ENCODE peak calls at places on chromosomes 12 and 14, in four cellular contexts. A is CMK; X is WTC11; Z is CD4-positive, CD25-positive, alpha-beta regulatory T cell. U is an unnamed sample.

GRCh38 chr12:22543246-22544037 is 900 bp downstream of the C2CD5 start:
- DNase-seq in X (peak; percentile 17), Z (peak; percentile 53), A (no peak), U (peak; percentile 53)

GRCh38 chr12:109169676-109170075 is 53.3 kb downstream of the ACACB start:
- DNase-seq in A (no peak), Z (no peak), X (no peak), U (no peak)

GRCh38 chr12:114691196-114691595 is 7.2 kb upstream of the TBX3 start:
- DNase-seq in A (no peak), Z (no peak), X (no peak), U (no peak)

GRCh38 chr12:46985816-46986215 is 93.6 kb upstream of the PCED1B start:
- DNase-seq in X (no peak), Z (no peak), A (no peak), U (no peak)

GRCh38 chr14:61752626-61753025 is 9.6 kb upstream of the SNAPC1 start:
- DNase-seq in Z (no peak), A (no peak), X (no peak), U (no peak)

GRCh38 chr14:61080591-61081010 is 99.6 kb downstream of the SLC38A6 start:
- DNase-seq in X (no peak), Z (no peak), A (no peak), U (no peak)

GRCh38 chr12:45010051-45010450 is 40.8 kb downstream of the DBX2 start:
- DNase-seq in A (no peak), Z (no peak), X (no peak), U (peak; percentile 3)

GRCh38 chr12:128833418-128833817 is 9.7 kb upstream of the SLC15A4 start:
- DNase-seq in A (no peak), X (no peak), Z (no peak), U (no peak)

GRCh38 chr12:32107376-32108267 is 975 bp downstream of the BICD1 start:
- DNase-seq in Z (peak; percentile 19), X (no peak), A (no peak), U (peak; percentile 86)

GRCh38 chr14:68979722-68980552 is 835 bp upstream of the ACTN1 start:
- DNase-seq in Z (no peak), A (no peak), X (peak; percentile 59), U (peak; percentile 68)

GRCh38 chr14:101405171-101405883 is 156.0 kb upstream of the DIO3 start:
- DNase-seq in X (no peak), A (no peak), Z (no peak), U (no peak)

GRCh38 chr14:73613419-73613963 is 1.2 kb downstream of the ACOT6 start:
- DNase-seq in X (no peak), Z (no peak), A (no peak), U (no peak)

GRCh38 chr14:104998801-104999200 is 13.2 kb downstream of the CLBA1 start:
- DNase-seq in X (no peak), A (no peak), Z (no peak), U (no peak)

GRCh38 chr12:79935624-79936040 is 735 bp upstream of the PPP1R12A start:
- DNase-seq in X (no peak), A (no peak), Z (no peak), U (peak; percentile 32)

GRCh38 chr12:113184900-113185179 is 438 bp downstream of the DDX54 start:
- DNase-seq in X (peak; percentile 89), Z (peak; percentile 93), A (peak; percentile 75), U (peak; percentile 89)

GRCh38 chr14:69711065-69711464 is 55.9 kb upstream of the SRSF5 start:
- DNase-seq in X (no peak), Z (no peak), A (no peak), U (no peak)

GRCh38 chr14:99131632-99132271 is 140.2 kb downstream of the BCL11B start:
- DNase-seq in Z (no peak), A (no peak), X (no peak), U (no peak)

GRCh38 chr12:105233045-105233905 is 2.7 kb downstream of the APPL2 start:
- DNase-seq in X (no peak), Z (no peak), A (no peak), U (no peak)

GRCh38 chr12:51406859-51407258 is 15.7 kb upstream of the GALNT6 start:
- DNase-seq in Z (no peak), A (no peak), X (no peak), U (no peak)

GRCh38 chr14:95432152-95433093 is 84.0 kb downstream of the SYNE3 start:
- DNase-seq in X (peak; percentile 78), A (no peak), Z (no peak), U (peak; percentile 10)

GRCh38 chr12:106723416-106723815 is 51.1 kb upstream of the RIC8B start:
- DNase-seq in X (no peak), A (no peak), Z (no peak), U (no peak)

GRCh38 chr12:108905725-108906124 is 25.8 kb downstream of the DAO start:
- DNase-seq in Z (no peak), X (no peak), A (no peak), U (no peak)

GRCh38 chr12:14768823-14769405 is 34.4 kb downstream of the WBP11 start:
- DNase-seq in X (peak; percentile 15), Z (no peak), A (no peak), U (peak; percentile 29)

GRCh38 chr14:22808388-22809209 is 6.6 kb downstream of the SLC7A7 start:
- DNase-seq in A (no peak), Z (no peak), X (no peak), U (no peak)

GRCh38 chr14:34678306-34678705 is 36.1 kb downstream of the CFL2 start:
- DNase-seq in A (no peak), Z (no peak), X (no peak), U (peak; percentile 42)

GRCh38 chr12:75982974-75983660 is 48.5 kb downstream of the PHLDA1 start:
- DNase-seq in X (no peak), Z (no peak), A (no peak), U (no peak)

U was measured in mammary epithelial cell.